ENCODE peak calls at places on chromosomes 4 and X, in seven cellular contexts. One of them, this sample, is unnamed.

GRCh38 chrX:45774961-45775360 is 574.3 kb upstream of the DIPK2B start:
- DNase-seq in H1: no peak
- DNase-seq in HepG2: no peak
- DNase-seq in SK-N-SH: no peak
- DNase-seq in NT2/D1: no peak
- DNase-seq in K562: no peak
- DNase-seq in HCT116: no peak
- DNase-seq in this sample: no peak

GRCh38 chr4:48024522-48024921 is 8.0 kb downstream of the NIPAL1 start:
- DNase-seq in HCT116: no peak
- DNase-seq in H1: no peak
- DNase-seq in HepG2: no peak
- DNase-seq in SK-N-SH: no peak
- DNase-seq in K562: no peak
- DNase-seq in NT2/D1: no peak
- DNase-seq in this sample: no peak

GRCh38 chr4:169208516-169208915 is 62.2 kb downstream of the SH3RF1 start:
- DNase-seq in H1: no peak
- DNase-seq in K562: no peak
- DNase-seq in HepG2: no peak
- DNase-seq in SK-N-SH: no peak
- DNase-seq in NT2/D1: no peak
- DNase-seq in HCT116: no peak
- DNase-seq in this sample: no peak

GRCh38 chr4:150348079-150348478 is 233.9 kb upstream of the MAB21L2 start:
- DNase-seq in K562: no peak
- DNase-seq in NT2/D1: no peak
- DNase-seq in SK-N-SH: no peak
- DNase-seq in H1: no peak
- DNase-seq in HCT116: peak; percentile 41
- DNase-seq in HepG2: no peak
- DNase-seq in this sample: no peak

GRCh38 chr4:173270312-173271027 is 63.7 kb downstream of the HMGB2 start:
- DNase-seq in K562: no peak
- DNase-seq in HCT116: no peak
- DNase-seq in HepG2: no peak
- DNase-seq in NT2/D1: no peak
- DNase-seq in H1: no peak
- DNase-seq in SK-N-SH: peak; percentile 32
- DNase-seq in this sample: no peak

GRCh38 chr4:57607616-57608150 is 497.5 kb upstream of the IGFBP7 start:
- DNase-seq in K562: no peak
- DNase-seq in NT2/D1: no peak
- DNase-seq in HCT116: no peak
- DNase-seq in H1: no peak
- DNase-seq in SK-N-SH: no peak
- DNase-seq in HepG2: no peak
- DNase-seq in this sample: no peak

GRCh38 chr4:183422962-183423653 is 21.3 kb upstream of the CDKN2AIP start:
- DNase-seq in K562: no peak
- DNase-seq in H1: no peak
- DNase-seq in NT2/D1: no peak
- DNase-seq in HepG2: no peak
- DNase-seq in HCT116: no peak
- DNase-seq in SK-N-SH: no peak
- DNase-seq in this sample: no peak

GRCh38 chrX:108070891-108071290 is 20.5 kb downstream of the PSMD10 start:
- DNase-seq in NT2/D1: no peak
- DNase-seq in K562: no peak
- DNase-seq in SK-N-SH: no peak
- DNase-seq in H1: no peak
- DNase-seq in HCT116: no peak
- DNase-seq in HepG2: no peak
- DNase-seq in this sample: no peak

GRCh38 chr4:5928241-5928640 is 35.4 kb upstream of the CRMP1 start:
- DNase-seq in SK-N-SH: no peak
- DNase-seq in H1: no peak
- DNase-seq in NT2/D1: no peak
- DNase-seq in HepG2: no peak
- DNase-seq in HCT116: no peak
- DNase-seq in K562: no peak
- DNase-seq in this sample: no peak

GRCh38 chr4:107468812-107469211 is 251.2 kb downstream of the PAPSS1 start:
- DNase-seq in HepG2: no peak
- DNase-seq in H1: no peak
- DNase-seq in HCT116: no peak
- DNase-seq in SK-N-SH: no peak
- DNase-seq in NT2/D1: no peak
- DNase-seq in K562: no peak
- DNase-seq in this sample: no peak

GRCh38 chr4:116573540-116573939 is 511.8 kb downstream of the TRAM1L1 start:
- DNase-seq in SK-N-SH: no peak
- DNase-seq in NT2/D1: no peak
- DNase-seq in K562: no peak
- DNase-seq in H1: no peak
- DNase-seq in HCT116: no peak
- DNase-seq in HepG2: no peak
- DNase-seq in this sample: no peak

GRCh38 chr4:78205601-78206000 is 148.5 kb downstream of the FRAS1 start:
- DNase-seq in HepG2: peak; percentile 28
- DNase-seq in SK-N-SH: peak; percentile 31
- DNase-seq in HCT116: no peak
- DNase-seq in K562: no peak
- DNase-seq in H1: no peak
- DNase-seq in NT2/D1: no peak
- DNase-seq in this sample: no peak

GRCh38 chr4:16055937-16056336 is 27.9 kb downstream of the PROM1 start:
- DNase-seq in SK-N-SH: no peak
- DNase-seq in H1: no peak
- DNase-seq in HepG2: no peak
- DNase-seq in K562: no peak
- DNase-seq in NT2/D1: no peak
- DNase-seq in HCT116: no peak
- DNase-seq in this sample: no peak

GRCh38 chrX:44748014-44748413 is 95.8 kb upstream of the DUSP21 start:
- DNase-seq in H1: no peak
- DNase-seq in SK-N-SH: peak; percentile 40
- DNase-seq in K562: no peak
- DNase-seq in HCT116: no peak
- DNase-seq in HepG2: no peak
- DNase-seq in NT2/D1: no peak
- DNase-seq in this sample: no peak

GRCh38 chr4:41751325-41752061 is 3.0 kb upstream of the PHOX2B start:
- DNase-seq in SK-N-SH: peak; percentile 78
- DNase-seq in H1: no peak
- DNase-seq in HepG2: no peak
- DNase-seq in K562: peak; percentile 22
- DNase-seq in HCT116: no peak
- DNase-seq in NT2/D1: no peak
- DNase-seq in this sample: no peak

GRCh38 chr4:139852612-139853269 is 187.1 kb downstream of the MGST2 start:
- DNase-seq in SK-N-SH: no peak
- DNase-seq in H1: no peak
- DNase-seq in HepG2: no peak
- DNase-seq in HCT116: no peak
- DNase-seq in NT2/D1: no peak
- DNase-seq in K562: no peak
- DNase-seq in this sample: no peak

GRCh38 chr4:18203936-18204335 is 182.4 kb upstream of the LCORL start:
- DNase-seq in H1: no peak
- DNase-seq in SK-N-SH: no peak
- DNase-seq in K562: no peak
- DNase-seq in HepG2: no peak
- DNase-seq in HCT116: no peak
- DNase-seq in NT2/D1: no peak
- DNase-seq in this sample: no peak

GRCh38 chr4:150828159-150828558 is 186.9 kb downstream of the LRBA start:
- DNase-seq in K562: no peak
- DNase-seq in H1: no peak
- DNase-seq in NT2/D1: no peak
- DNase-seq in SK-N-SH: no peak
- DNase-seq in HepG2: no peak
- DNase-seq in HCT116: no peak
- DNase-seq in this sample: peak; percentile 77

GRCh38 chrX:106467943-106468342 is 143.8 kb upstream of the RADX start:
- DNase-seq in HepG2: no peak
- DNase-seq in SK-N-SH: no peak
- DNase-seq in K562: no peak
- DNase-seq in HCT116: no peak
- DNase-seq in NT2/D1: no peak
- DNase-seq in H1: no peak
- DNase-seq in this sample: no peak

GRCh38 chr4:163536101-163536500 is 41.6 kb downstream of the TMA16 start:
- DNase-seq in K562: no peak
- DNase-seq in HepG2: no peak
- DNase-seq in SK-N-SH: no peak
- DNase-seq in NT2/D1: no peak
- DNase-seq in H1: no peak
- DNase-seq in HCT116: no peak
- DNase-seq in this sample: no peak

GRCh38 chr4:108830509-108831244 is 67.8 kb upstream of the ETNPPL start:
- DNase-seq in HepG2: no peak
- DNase-seq in K562: no peak
- DNase-seq in HCT116: no peak
- DNase-seq in H1: no peak
- DNase-seq in SK-N-SH: no peak
- DNase-seq in NT2/D1: no peak
- DNase-seq in this sample: no peak

GRCh38 chr4:60757986-60758385 is 442.1 kb upstream of the ADGRL3 start:
- DNase-seq in SK-N-SH: no peak
- DNase-seq in HepG2: no peak
- DNase-seq in K562: no peak
- DNase-seq in H1: no peak
- DNase-seq in NT2/D1: no peak
- DNase-seq in HCT116: no peak
- DNase-seq in this sample: no peak

GRCh38 chr4:120007171-120007894 is 59.3 kb downstream of the MAD2L1 start:
- DNase-seq in HCT116: no peak
- DNase-seq in NT2/D1: no peak
- DNase-seq in K562: no peak
- DNase-seq in HepG2: no peak
- DNase-seq in H1: no peak
- DNase-seq in SK-N-SH: no peak
- DNase-seq in this sample: no peak

GRCh38 chr4:154123897-154124296 is 335.0 kb upstream of the SFRP2 start:
- DNase-seq in NT2/D1: no peak
- DNase-seq in HepG2: no peak
- DNase-seq in SK-N-SH: no peak
- DNase-seq in K562: no peak
- DNase-seq in H1: no peak
- DNase-seq in HCT116: no peak
- DNase-seq in this sample: no peak

GRCh38 chr4:154120690-154121089 is 331.8 kb upstream of the SFRP2 start:
- DNase-seq in HCT116: no peak
- DNase-seq in NT2/D1: no peak
- DNase-seq in H1: no peak
- DNase-seq in SK-N-SH: no peak
- DNase-seq in K562: no peak
- DNase-seq in HepG2: no peak
- DNase-seq in this sample: no peak

GRCh38 chr4:154119317-154119716 is 330.4 kb upstream of the SFRP2 start:
- DNase-seq in HepG2: no peak
- DNase-seq in HCT116: no peak
- DNase-seq in K562: no peak
- DNase-seq in NT2/D1: no peak
- DNase-seq in H1: no peak
- DNase-seq in SK-N-SH: no peak
- DNase-seq in this sample: no peak

GRCh38 chr4:154124539-154125255 is 335.8 kb upstream of the SFRP2 start:
- DNase-seq in HepG2: no peak
- DNase-seq in SK-N-SH: no peak
- DNase-seq in H1: no peak
- DNase-seq in HCT116: peak; percentile 65
- DNase-seq in K562: no peak
- DNase-seq in NT2/D1: no peak
- DNase-seq in this sample: no peak

GRCh38 chr4:154120277-154120676 is 331.4 kb upstream of the SFRP2 start:
- DNase-seq in NT2/D1: no peak
- DNase-seq in K562: no peak
- DNase-seq in H1: no peak
- DNase-seq in HepG2: no peak
- DNase-seq in HCT116: no peak
- DNase-seq in SK-N-SH: no peak
- DNase-seq in this sample: no peak
- TF ChIP-seq YY1 in NT2/D1: no peak
- TF ChIP-seq YY1 in K562: no peak
- TF ChIP-seq YY1 in H1: no peak
- TF ChIP-seq YY1 in HepG2: no peak
- TF ChIP-seq YY1 in HCT116: no peak
- TF ChIP-seq YY1 in SK-N-SH: no peak
- TF ChIP-seq YY1 in this sample: no peak

GRCh38 chr4:71830-72229 is 18.7 kb downstream of the ZNF595 start:
- DNase-seq in HepG2: no peak
- DNase-seq in HCT116: no peak
- DNase-seq in SK-N-SH: no peak
- DNase-seq in NT2/D1: no peak
- DNase-seq in H1: no peak
- DNase-seq in K562: no peak
- DNase-seq in this sample: no peak
- TF ChIP-seq YY1 in HepG2: no peak
- TF ChIP-seq YY1 in HCT116: no peak
- TF ChIP-seq YY1 in SK-N-SH: no peak
- TF ChIP-seq YY1 in NT2/D1: no peak
- TF ChIP-seq YY1 in H1: no peak
- TF ChIP-seq YY1 in K562: no peak
- TF ChIP-seq YY1 in this sample: no peak

DNA sequence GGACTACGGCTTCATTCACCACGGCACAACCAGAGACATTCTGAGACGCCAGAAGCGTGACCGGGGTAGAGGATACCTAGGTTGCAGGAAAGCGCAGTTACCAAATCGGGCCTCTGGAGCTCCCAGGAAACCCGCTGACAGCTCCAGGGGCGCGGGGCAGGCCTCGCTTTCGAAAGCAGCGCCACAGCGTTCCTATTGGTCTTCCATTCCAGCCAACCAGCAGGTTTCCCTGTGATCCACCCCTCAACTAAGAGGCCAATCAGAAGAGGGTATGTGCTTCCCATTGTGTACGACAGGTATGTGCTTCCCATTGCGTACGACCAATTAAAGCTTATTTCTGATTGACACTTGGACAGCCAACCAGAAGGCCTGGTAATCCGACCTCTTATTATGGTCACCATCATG is 14.9 kb downstream of the SNX12 start:
- DNase-seq in HepG2: no peak
- DNase-seq in SK-N-SH: no peak
- DNase-seq in NT2/D1: no peak
- DNase-seq in HCT116: no peak
- DNase-seq in H1: peak; percentile 60
- DNase-seq in K562: no peak
- DNase-seq in this sample: peak; percentile 68
- TF ChIP-seq YY1 in HepG2: no peak
- TF ChIP-seq YY1 in SK-N-SH: no peak
- TF ChIP-seq YY1 in NT2/D1: no peak
- TF ChIP-seq YY1 in HCT116: no peak
- TF ChIP-seq YY1 in H1: no peak
- TF ChIP-seq YY1 in K562: no peak
- TF ChIP-seq YY1 in this sample: no peak

DNA sequence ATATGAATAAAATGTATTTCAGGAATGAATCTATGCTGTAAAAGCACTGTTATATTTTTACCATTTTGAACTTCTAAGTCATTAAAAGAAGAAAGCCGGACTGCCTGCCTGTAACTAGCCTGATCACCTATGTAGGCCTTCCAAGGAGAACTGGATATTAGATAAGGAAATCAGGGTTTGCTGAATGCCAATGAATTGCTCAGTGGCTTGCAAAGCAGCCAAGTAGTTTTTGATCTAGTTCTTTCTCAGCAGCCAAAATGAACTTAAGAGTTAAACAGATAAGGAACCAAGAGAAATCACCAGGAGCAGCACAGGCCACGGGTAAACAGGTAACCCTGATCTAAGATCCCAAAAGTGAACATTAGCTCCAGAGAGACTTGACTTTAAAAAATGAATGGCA is 3.3 kb downstream of the ANXA5 start:
- DNase-seq in H1: no peak
- DNase-seq in HepG2: no peak
- DNase-seq in SK-N-SH: no peak
- DNase-seq in NT2/D1: no peak
- DNase-seq in K562: no peak
- DNase-seq in HCT116: no peak
- DNase-seq in this sample: no peak
- TF ChIP-seq YY1 in H1: no peak
- TF ChIP-seq YY1 in HepG2: no peak
- TF ChIP-seq YY1 in SK-N-SH: no peak
- TF ChIP-seq YY1 in NT2/D1: no peak
- TF ChIP-seq YY1 in K562: no peak
- TF ChIP-seq YY1 in HCT116: no peak
- TF ChIP-seq YY1 in this sample: no peak